ENCODE peak calls at places on chromosomes 5 and 9, in seven cellular contexts. K, W, H, C, F, G and P are unnamed samples.

GRCh38 chr9:28808042-28808441 is 1234.8 kb upstream of the C9orf72 start:
- DNase-seq in H (peak), K (no peak), C (no peak), F (no peak), G (peak), W (peak), P (no peak)

GRCh38 chr9:95444160-95444559 is 72.6 kb downstream of the PTCH1 start:
- DNase-seq in G (no peak), F (no peak), H (no peak), W (no peak), C (no peak), K (no peak), P (no peak)

GRCh38 chr9:71941060-71941568 is 29.7 kb downstream of the C9orf85 start:
- DNase-seq in C (no peak), G (no peak), K (no peak), W (no peak), F (peak), H (no peak), P (no peak)

GRCh38 chr9:108511200-108511756 is 344.5 kb downstream of the ACTL7B start:
- DNase-seq in C (no peak), K (no peak), G (no peak), W (no peak), F (peak), H (no peak), P (no peak)

GRCh38 chr9:125591888-125592287 is 115.1 kb downstream of the MAPKAP1 start:
- DNase-seq in G (no peak), W (no peak), H (no peak), F (no peak), C (no peak), K (no peak), P (no peak)

GRCh38 chr9:26665676-26666075 is 226.9 kb downstream of the CAAP1 start:
- DNase-seq in F (no peak), C (no peak), G (no peak), H (no peak), W (no peak), K (no peak), P (no peak)

GRCh38 chr5:14399054-14399657 is 182.4 kb upstream of the OTULINL start:
- DNase-seq in G (peak), C (no peak), F (peak), W (peak), H (peak), K (no peak), P (no peak)

GRCh38 chr9:82466616-82467251 is 478.2 kb downstream of the SPATA31D1 start:
- DNase-seq in H (peak), F (peak), W (peak), C (peak), G (no peak), K (peak), P (no peak)

GRCh38 chr5:57488308-57488955 is 5.8 kb upstream of the ACTBL2 start:
- DNase-seq in W (no peak), C (no peak), H (peak), F (peak), G (no peak), K (no peak), P (no peak)

GRCh38 chr5:106254784-106255183 is 1416.0 kb downstream of the EFNA5 start:
- DNase-seq in K (no peak), G (no peak), F (no peak), H (no peak), C (no peak), W (no peak), P (no peak)

GRCh38 chr5:137036630-137037029 is 462.5 kb downstream of the SPOCK1 start:
- DNase-seq in H (peak), F (no peak), K (peak), W (no peak), G (no peak), C (peak), P (no peak)

GRCh38 chr9:3736186-3736585 is 210.4 kb upstream of the RFX3 start:
- DNase-seq in K (no peak), H (no peak), C (no peak), W (no peak), F (no peak), G (peak), P (no peak)

GRCh38 chr5:78628260-78629024 is 20.1 kb downstream of the LHFPL2 start:
- DNase-seq in W (no peak), G (no peak), K (peak), F (no peak), C (peak), H (peak), P (no peak)

GRCh38 chr5:142000709-142001484 is 11.9 kb downstream of the GNPDA1 start:
- DNase-seq in F (no peak), G (peak), W (no peak), C (no peak), H (no peak), K (no peak), P (no peak)

GRCh38 chr9:97041898-97042297 is 3.0 kb upstream of the CTSV start:
- DNase-seq in F (no peak), W (no peak), C (no peak), G (no peak), H (peak), K (no peak), P (no peak)

GRCh38 chr9:89891221-89892052 is 286.6 kb downstream of the GADD45G start:
- DNase-seq in W (peak), G (no peak), C (no peak), F (no peak), K (peak), H (no peak), P (no peak)

GRCh38 chr9:36891341-36891811 is 142.7 kb downstream of the PAX5 start:
- DNase-seq in H (no peak), F (no peak), W (no peak), K (no peak), G (no peak), C (no peak), P (no peak)

GRCh38 chr9:131589124-131589711 is 43.9 kb downstream of the PRRT1B start:
- DNase-seq in H (no peak), G (no peak), C (no peak), K (no peak), W (no peak), F (no peak), P (no peak)

GRCh38 chr5:134122530-134122929 is 8.0 kb downstream of the TCF7 start:
- DNase-seq in F (no peak), H (no peak), W (no peak), C (no peak), K (no peak), G (no peak), P (no peak)

GRCh38 chr9:22790329-22790728 is 343.7 kb downstream of the DMRTA1 start:
- DNase-seq in G (no peak), H (no peak), W (no peak), K (no peak), F (no peak), C (no peak), P (no peak)

GRCh38 chr5:146962801-146963355 is 84.3 kb upstream of the PPP2R2B start:
- DNase-seq in F (peak), H (peak), G (no peak), C (no peak), K (no peak), W (no peak), P (no peak)

GRCh38 chr9:36316629-36317317 is 58.5 kb upstream of the GNE start:
- DNase-seq in G (no peak), H (peak), C (no peak), K (no peak), W (peak), F (no peak), P (no peak)

GRCh38 chr9:19229725-19230355 is 653 bp upstream of the DENND4C start:
- DNase-seq in H (peak), W (no peak), C (peak), K (peak), G (peak), F (no peak), P (no peak)

GRCh38 chr5:111512026-111512405 is 319 bp downstream of the STARD4 start:
- DNase-seq in G (no peak), K (no peak), F (peak), C (peak), W (peak), H (no peak), P (no peak)

GRCh38 chr5:167743685-167744084 is 547.8 kb upstream of the WWC1 start:
- DNase-seq in W (no peak), G (no peak), C (no peak), K (no peak), F (peak), H (peak), P (no peak)

GRCh38 chr9:92770005-92770995 is 5.7 kb upstream of the BICD2 start:
- DNase-seq in H (no peak), C (no peak), F (no peak), G (peak), W (no peak), K (no peak), P (no peak)

GRCh38 chr5:144076521-144077083 is 93.9 kb downstream of the YIPF5 start:
- DNase-seq in G (no peak), C (no peak), F (no peak), K (no peak), H (no peak), W (no peak), P (no peak)